ENCODE peak calls at places on chromosomes 1 and 21, in seven cellular contexts. One of them, this sample, is unnamed.

GRCh38 chr1:45191418-45191783 is 15.0 kb downstream of the ZSWIM5 start:
- DNase-seq in NCI-H1092: no peak
- DNase-seq in AG09319: no peak
- DNase-seq in left lobe of liver: no peak
- DNase-seq in NCI-H1105 treated with DMSO at 0.1 percent for 48 hours: no peak
- DNase-seq in stimulated activated CD4-positive, alpha-beta T cell treated with anti-CD3 and anti-CD28 coated beads, Interleukin-1b, Interleukin-23, amount 100 ng/mL, for 48 hours: no peak
- DNase-seq in KBM-7: no peak
- DNase-seq in this sample: no peak

GRCh38 chr1:22428672-22429071 is 23.0 kb upstream of the ZBTB40 start:
- DNase-seq in NCI-H1092: no peak
- DNase-seq in AG09319: no peak
- DNase-seq in left lobe of liver: no peak
- DNase-seq in NCI-H1105 treated with DMSO at 0.1 percent for 48 hours: no peak
- DNase-seq in stimulated activated CD4-positive, alpha-beta T cell treated with anti-CD3 and anti-CD28 coated beads, Interleukin-1b, Interleukin-23, amount 100 ng/mL, for 48 hours: no peak
- DNase-seq in KBM-7: peak
- DNase-seq in this sample: peak

GRCh38 chr21:30083120-30083945 is 83.3 kb downstream of the CLDN17 start:
- DNase-seq in NCI-H1092: peak
- DNase-seq in AG09319: no peak
- DNase-seq in left lobe of liver: no peak
- DNase-seq in NCI-H1105 treated with DMSO at 0.1 percent for 48 hours: no peak
- DNase-seq in stimulated activated CD4-positive, alpha-beta T cell treated with anti-CD3 and anti-CD28 coated beads, Interleukin-1b, Interleukin-23, amount 100 ng/mL, for 48 hours: no peak
- DNase-seq in KBM-7: no peak
- DNase-seq in this sample: no peak

GRCh38 chr1:1171551-1172340 is 1.9 kb upstream of the TTLL10 start:
- DNase-seq in NCI-H1092: no peak
- DNase-seq in AG09319: no peak
- DNase-seq in left lobe of liver: no peak
- DNase-seq in NCI-H1105 treated with DMSO at 0.1 percent for 48 hours: no peak
- DNase-seq in stimulated activated CD4-positive, alpha-beta T cell treated with anti-CD3 and anti-CD28 coated beads, Interleukin-1b, Interleukin-23, amount 100 ng/mL, for 48 hours: no peak
- DNase-seq in KBM-7: no peak
- DNase-seq in this sample: no peak

GRCh38 chr1:111576547-111576946 is 43.0 kb upstream of the RAP1A start:
- DNase-seq in NCI-H1092: no peak
- DNase-seq in AG09319: no peak
- DNase-seq in left lobe of liver: peak
- DNase-seq in NCI-H1105 treated with DMSO at 0.1 percent for 48 hours: no peak
- DNase-seq in stimulated activated CD4-positive, alpha-beta T cell treated with anti-CD3 and anti-CD28 coated beads, Interleukin-1b, Interleukin-23, amount 100 ng/mL, for 48 hours: no peak
- DNase-seq in KBM-7: no peak
- DNase-seq in this sample: no peak

GRCh38 chr1:110916669-110917306 is 43.8 kb downstream of the CD53 start:
- DNase-seq in NCI-H1092: no peak
- DNase-seq in AG09319: no peak
- DNase-seq in left lobe of liver: no peak
- DNase-seq in NCI-H1105 treated with DMSO at 0.1 percent for 48 hours: no peak
- DNase-seq in stimulated activated CD4-positive, alpha-beta T cell treated with anti-CD3 and anti-CD28 coated beads, Interleukin-1b, Interleukin-23, amount 100 ng/mL, for 48 hours: peak
- DNase-seq in KBM-7: peak
- DNase-seq in this sample: peak

GRCh38 chr1:93595266-93595665 is 86.4 kb downstream of the BCAR3 start:
- DNase-seq in NCI-H1092: no peak
- DNase-seq in AG09319: no peak
- DNase-seq in left lobe of liver: no peak
- DNase-seq in NCI-H1105 treated with DMSO at 0.1 percent for 48 hours: no peak
- DNase-seq in stimulated activated CD4-positive, alpha-beta T cell treated with anti-CD3 and anti-CD28 coated beads, Interleukin-1b, Interleukin-23, amount 100 ng/mL, for 48 hours: no peak
- DNase-seq in KBM-7: no peak
- DNase-seq in this sample: no peak

GRCh38 chr1:32272557-32273388 is 19.1 kb upstream of the HDAC1 start:
- DNase-seq in NCI-H1092: no peak
- DNase-seq in AG09319: no peak
- DNase-seq in left lobe of liver: no peak
- DNase-seq in NCI-H1105 treated with DMSO at 0.1 percent for 48 hours: no peak
- DNase-seq in stimulated activated CD4-positive, alpha-beta T cell treated with anti-CD3 and anti-CD28 coated beads, Interleukin-1b, Interleukin-23, amount 100 ng/mL, for 48 hours: no peak
- DNase-seq in KBM-7: no peak
- DNase-seq in this sample: no peak

GRCh38 chr1:171220551-171221175 is 27.6 kb upstream of the FMO1 start:
- DNase-seq in NCI-H1092: no peak
- DNase-seq in AG09319: no peak
- DNase-seq in left lobe of liver: no peak
- DNase-seq in NCI-H1105 treated with DMSO at 0.1 percent for 48 hours: no peak
- DNase-seq in stimulated activated CD4-positive, alpha-beta T cell treated with anti-CD3 and anti-CD28 coated beads, Interleukin-1b, Interleukin-23, amount 100 ng/mL, for 48 hours: no peak
- DNase-seq in KBM-7: no peak
- DNase-seq in this sample: no peak

GRCh38 chr1:17561252-17561558 is 21.7 kb downstream of the ARHGEF10L start:
- DNase-seq in NCI-H1092: no peak
- DNase-seq in AG09319: no peak
- DNase-seq in left lobe of liver: no peak
- DNase-seq in NCI-H1105 treated with DMSO at 0.1 percent for 48 hours: no peak
- DNase-seq in stimulated activated CD4-positive, alpha-beta T cell treated with anti-CD3 and anti-CD28 coated beads, Interleukin-1b, Interleukin-23, amount 100 ng/mL, for 48 hours: no peak
- DNase-seq in KBM-7: no peak
- DNase-seq in this sample: no peak